ENCODE peak calls at places on chromosomes 6 and 20, in five cellular contexts. One of them, this sample, is unnamed.

GRCh38 chr6:127630800-127631199 is 53.8 kb downstream of the C6orf58 start:
- DNase-seq in adipocyte: no peak
- DNase-seq in skeletal muscle cell: no peak
- DNase-seq in colonic mucosa: no peak
- DNase-seq in AG04449: no peak
- DNase-seq in this sample: no peak

GRCh38 chr6:71489736-71490135 is 201.1 kb downstream of the OGFRL1 start:
- DNase-seq in adipocyte: peak; percentile 91
- DNase-seq in skeletal muscle cell: peak; percentile 66
- DNase-seq in colonic mucosa: no peak
- DNase-seq in AG04449: peak; percentile 76
- DNase-seq in this sample: peak; percentile 72

GRCh38 chr6:13432526-13433218 is 54.7 kb downstream of the GFOD1 start:
- DNase-seq in adipocyte: no peak
- DNase-seq in skeletal muscle cell: no peak
- DNase-seq in colonic mucosa: no peak
- DNase-seq in AG04449: no peak
- DNase-seq in this sample: no peak

GRCh38 chr6:74068945-74069570 is 373.1 kb downstream of the CD109 start:
- DNase-seq in adipocyte: peak; percentile 73
- DNase-seq in skeletal muscle cell: peak; percentile 80
- DNase-seq in colonic mucosa: no peak
- DNase-seq in AG04449: peak; percentile 55
- DNase-seq in this sample: no peak

GRCh38 chr20:56974499-56975250 is 291.8 kb downstream of the BMP7 start:
- DNase-seq in adipocyte: peak; percentile 86
- DNase-seq in skeletal muscle cell: peak; percentile 1
- DNase-seq in colonic mucosa: peak; percentile 41
- DNase-seq in AG04449: peak; percentile 7
- DNase-seq in this sample: peak; percentile 51

GRCh38 chr6:166996406-166996805 is 2.8 kb upstream of the CEP43 start:
- DNase-seq in adipocyte: peak; percentile 9
- DNase-seq in skeletal muscle cell: peak; percentile 43
- DNase-seq in colonic mucosa: no peak
- DNase-seq in AG04449: no peak
- DNase-seq in this sample: no peak

GRCh38 chr6:66126358-66126757 is 419.3 kb upstream of the EYS start:
- DNase-seq in adipocyte: no peak
- DNase-seq in skeletal muscle cell: no peak
- DNase-seq in colonic mucosa: no peak
- DNase-seq in AG04449: no peak
- DNase-seq in this sample: no peak

GRCh38 chr6:126293891-126294524 is 45.9 kb upstream of the CENPW start:
- DNase-seq in adipocyte: no peak
- DNase-seq in skeletal muscle cell: peak; percentile 7
- DNase-seq in colonic mucosa: no peak
- DNase-seq in AG04449: no peak
- DNase-seq in this sample: no peak

GRCh38 chr6:133973109-133973971 is 20.3 kb downstream of the TBPL1 start:
- DNase-seq in adipocyte: peak; percentile 88
- DNase-seq in skeletal muscle cell: no peak
- DNase-seq in colonic mucosa: no peak
- DNase-seq in AG04449: no peak
- DNase-seq in this sample: no peak

GRCh38 chr6:25168637-25169036 is 110.5 kb upstream of the CARMIL1 start:
- DNase-seq in adipocyte: no peak
- DNase-seq in skeletal muscle cell: no peak
- DNase-seq in colonic mucosa: no peak
- DNase-seq in AG04449: no peak
- DNase-seq in this sample: no peak

GRCh38 chr20:33812673-33813462 is 1.7 kb downstream of the CHMP4B start:
- DNase-seq in adipocyte: peak; percentile 55
- DNase-seq in skeletal muscle cell: no peak
- DNase-seq in colonic mucosa: peak; percentile 67
- DNase-seq in AG04449: no peak
- DNase-seq in this sample: no peak
- H3K4me3 ChIP-seq in adipocyte: peak overlapping the region; percentile 94
- H3K4me3 ChIP-seq in skeletal muscle cell: peak overlapping the region; percentile 94
- H3K4me3 ChIP-seq in colonic mucosa: peak overlapping the region; percentile 98
- H3K4me3 ChIP-seq in AG04449: peak overlapping the region; percentile 96
- H3K4me3 ChIP-seq in this sample: peak overlapping the region; percentile 85

GRCh38 chr6:143939364-143939763 is 68.7 kb downstream of the PLAGL1 start:
- DNase-seq in adipocyte: no peak
- DNase-seq in skeletal muscle cell: no peak
- DNase-seq in colonic mucosa: no peak
- DNase-seq in AG04449: no peak
- DNase-seq in this sample: no peak

GRCh38 chr6:143934867-143935266 is 70.6 kb downstream of the ZC2HC1B start:
- DNase-seq in adipocyte: no peak
- DNase-seq in skeletal muscle cell: no peak
- DNase-seq in colonic mucosa: no peak
- DNase-seq in AG04449: no peak
- DNase-seq in this sample: no peak

GRCh38 chr6:143940011-143940597 is 68.0 kb downstream of the PLAGL1 start:
- DNase-seq in adipocyte: peak; percentile 33
- DNase-seq in skeletal muscle cell: no peak
- DNase-seq in colonic mucosa: peak; percentile 63
- DNase-seq in AG04449: no peak
- DNase-seq in this sample: peak; percentile 36

GRCh38 chr6:143936347-143936746 is 71.7 kb downstream of the PLAGL1 start:
- DNase-seq in adipocyte: no peak
- DNase-seq in skeletal muscle cell: no peak
- DNase-seq in colonic mucosa: no peak
- DNase-seq in AG04449: no peak
- DNase-seq in this sample: no peak

DNA sequence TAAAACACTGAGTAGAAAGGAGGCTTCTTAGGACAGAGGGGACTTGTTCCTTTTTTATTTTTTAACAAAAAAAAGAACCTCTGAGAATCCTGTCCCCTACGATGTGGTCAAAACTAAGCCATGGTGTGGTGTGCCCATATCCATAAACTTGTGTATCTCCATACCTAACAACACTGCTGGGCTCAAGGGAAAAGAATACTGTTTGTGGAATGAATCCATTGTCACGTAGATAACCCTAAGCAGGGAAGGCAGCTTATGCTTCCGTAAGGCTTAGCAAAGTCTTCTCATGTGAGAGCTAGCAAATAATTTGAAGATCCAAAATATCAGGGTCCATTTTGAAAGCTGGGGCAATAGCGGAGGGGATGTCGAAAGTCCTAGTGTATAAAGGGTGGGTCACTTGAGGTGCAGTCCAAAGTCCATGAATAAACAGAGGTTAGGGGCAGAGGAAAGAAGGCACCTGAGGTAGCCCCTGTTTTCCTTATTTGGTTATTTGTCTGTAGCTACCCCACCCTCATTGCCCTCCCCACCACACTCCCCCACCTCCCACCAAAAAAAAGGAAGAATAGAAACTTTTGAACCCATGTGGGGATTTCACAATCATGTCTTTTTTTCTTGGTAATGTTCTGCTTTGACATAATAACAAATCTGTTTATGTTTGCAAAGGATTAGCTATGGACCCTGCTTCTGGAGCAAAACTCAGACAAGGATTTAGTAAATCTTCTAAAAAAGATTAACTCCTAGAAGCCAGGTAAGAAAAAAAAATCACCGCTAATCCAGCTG is 70.9 kb downstream of the PLAGL1 start:
- DNase-seq in adipocyte: peak; percentile 39
- DNase-seq in skeletal muscle cell: no peak
- DNase-seq in colonic mucosa: no peak
- DNase-seq in AG04449: no peak
- DNase-seq in this sample: no peak
- H3K4me3 ChIP-seq in adipocyte: no peak overlapping the region
- H3K4me3 ChIP-seq in skeletal muscle cell: no peak overlapping the region
- H3K4me3 ChIP-seq in colonic mucosa: no peak overlapping the region
- H3K4me3 ChIP-seq in AG04449: no peak overlapping the region
- H3K4me3 ChIP-seq in this sample: no peak overlapping the region

GRCh38 chr6:17945575-17945974 is 41.9 kb downstream of the KIF13A start:
- DNase-seq in adipocyte: no peak
- DNase-seq in skeletal muscle cell: no peak
- DNase-seq in colonic mucosa: no peak
- DNase-seq in AG04449: no peak
- DNase-seq in this sample: no peak
- H3K4me3 ChIP-seq in adipocyte: peak overlapping the region; percentile 47
- H3K4me3 ChIP-seq in skeletal muscle cell: no peak overlapping the region
- H3K4me3 ChIP-seq in colonic mucosa: no peak overlapping the region
- H3K4me3 ChIP-seq in AG04449: no peak overlapping the region
- H3K4me3 ChIP-seq in this sample: no peak overlapping the region

DNA sequence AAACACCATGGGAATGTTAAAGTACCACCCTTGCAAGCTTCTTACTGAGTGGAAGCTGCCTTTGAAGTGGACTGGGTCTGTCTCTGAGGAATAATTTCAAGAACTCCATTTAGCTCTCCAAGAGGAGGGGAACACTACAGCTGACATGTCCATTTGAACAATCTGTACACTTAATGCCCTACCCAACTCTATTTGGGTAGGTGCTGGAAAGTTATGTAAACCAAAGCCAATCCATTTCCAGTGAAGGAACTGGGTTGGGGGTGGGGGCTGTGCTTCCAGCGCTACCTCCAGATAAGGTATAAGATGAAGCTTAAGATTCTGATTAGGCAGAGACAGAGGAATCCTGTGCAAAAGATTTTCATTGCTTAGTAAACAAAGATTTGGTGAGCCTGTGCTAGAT is 122.0 kb downstream of the TCP11 start:
- DNase-seq in adipocyte: no peak
- DNase-seq in skeletal muscle cell: no peak
- DNase-seq in colonic mucosa: no peak
- DNase-seq in AG04449: no peak
- DNase-seq in this sample: no peak
- H3K4me3 ChIP-seq in adipocyte: no peak overlapping the region
- H3K4me3 ChIP-seq in skeletal muscle cell: peak overlapping the region; percentile 40
- H3K4me3 ChIP-seq in colonic mucosa: no peak overlapping the region
- H3K4me3 ChIP-seq in AG04449: no peak overlapping the region
- H3K4me3 ChIP-seq in this sample: no peak overlapping the region

GRCh38 chr6:27234576-27234975 is 12.9 kb upstream of the PRSS16 start:
- DNase-seq in adipocyte: no peak
- DNase-seq in skeletal muscle cell: no peak
- DNase-seq in colonic mucosa: no peak
- DNase-seq in AG04449: no peak
- DNase-seq in this sample: no peak

GRCh38 chr6:27241443-27241842 is 6.1 kb upstream of the PRSS16 start:
- DNase-seq in adipocyte: no peak
- DNase-seq in skeletal muscle cell: no peak
- DNase-seq in colonic mucosa: no peak
- DNase-seq in AG04449: no peak
- DNase-seq in this sample: no peak

GRCh38 chr6:27239258-27239657 is 8.2 kb upstream of the PRSS16 start:
- DNase-seq in adipocyte: no peak
- DNase-seq in skeletal muscle cell: no peak
- DNase-seq in colonic mucosa: no peak
- DNase-seq in AG04449: no peak
- DNase-seq in this sample: no peak

GRCh38 chr6:27238010-27238983 is 9.2 kb upstream of the PRSS16 start:
- DNase-seq in adipocyte: peak; percentile 57
- DNase-seq in skeletal muscle cell: no peak
- DNase-seq in colonic mucosa: no peak
- DNase-seq in AG04449: no peak
- DNase-seq in this sample: peak; percentile 49

DNA sequence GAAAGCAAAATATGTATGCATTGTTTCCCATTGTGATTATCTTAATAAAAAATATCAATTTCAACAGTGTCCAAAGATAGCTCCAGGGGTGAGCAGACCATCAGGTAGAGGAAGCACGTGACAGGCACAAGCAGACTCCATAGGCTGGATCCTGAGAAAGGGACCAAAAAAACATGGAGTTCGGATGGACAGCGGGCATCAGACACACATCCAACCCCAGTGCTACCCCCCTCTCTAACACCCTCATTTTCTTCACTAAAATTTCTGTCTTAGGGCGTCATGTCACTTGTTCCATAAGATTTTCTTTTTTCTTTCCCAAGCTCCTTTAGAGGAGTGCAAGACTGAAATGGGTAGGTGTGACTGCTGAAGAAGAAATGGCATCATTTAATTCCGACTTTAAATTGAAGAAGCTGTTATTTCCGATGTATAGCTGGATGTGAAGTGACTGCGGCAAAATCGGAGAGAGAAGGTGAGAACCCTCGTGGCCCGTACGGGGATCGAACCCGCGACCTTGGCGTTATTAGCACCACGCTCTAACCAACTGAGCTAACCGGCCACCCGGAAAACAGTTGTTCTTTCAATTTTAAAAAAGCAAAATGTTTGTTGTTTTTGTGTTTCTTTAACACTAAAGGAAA is 10.3 kb upstream of the PRSS16 start:
- DNase-seq in adipocyte: peak; percentile 66
- DNase-seq in skeletal muscle cell: no peak
- DNase-seq in colonic mucosa: peak; percentile 37
- DNase-seq in AG04449: peak; percentile 26
- DNase-seq in this sample: peak; percentile 56
- H3K4me3 ChIP-seq in adipocyte: peak overlapping the region; percentile 79
- H3K4me3 ChIP-seq in skeletal muscle cell: peak overlapping the region; percentile 35
- H3K4me3 ChIP-seq in colonic mucosa: no peak overlapping the region
- H3K4me3 ChIP-seq in AG04449: no peak overlapping the region
- H3K4me3 ChIP-seq in this sample: peak overlapping the region; percentile 46

DNA sequence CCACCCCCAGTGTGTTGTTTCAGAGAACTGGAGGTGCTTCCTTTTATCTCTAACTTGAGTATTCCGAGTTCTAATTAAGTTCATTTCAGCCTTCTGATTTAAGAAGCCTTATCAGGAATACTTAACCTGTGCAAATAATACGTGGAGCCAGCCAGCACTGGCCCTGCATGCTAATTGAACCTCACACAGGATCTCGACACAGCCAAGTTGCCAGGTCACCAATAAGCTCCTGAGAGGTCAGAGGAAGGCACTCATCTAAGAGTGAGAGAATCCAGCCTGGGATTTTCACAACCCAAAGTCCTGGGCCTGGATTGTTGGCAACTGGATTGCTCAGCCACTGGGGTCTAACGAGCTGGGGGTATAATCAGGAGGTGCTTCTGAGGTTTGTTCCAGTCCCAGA is 157.7 kb upstream of the LRFN2 start:
- DNase-seq in adipocyte: no peak
- DNase-seq in skeletal muscle cell: no peak
- DNase-seq in colonic mucosa: no peak
- DNase-seq in AG04449: no peak
- DNase-seq in this sample: no peak
- H3K4me3 ChIP-seq in adipocyte: no peak overlapping the region
- H3K4me3 ChIP-seq in skeletal muscle cell: no peak overlapping the region
- H3K4me3 ChIP-seq in colonic mucosa: no peak overlapping the region
- H3K4me3 ChIP-seq in AG04449: no peak overlapping the region
- H3K4me3 ChIP-seq in this sample: no peak overlapping the region

GRCh38 chr6:568954-569523 is 87.9 kb downstream of the HUS1B start:
- DNase-seq in adipocyte: no peak
- DNase-seq in skeletal muscle cell: no peak
- DNase-seq in colonic mucosa: no peak
- DNase-seq in AG04449: no peak
- DNase-seq in this sample: no peak
- H3K4me3 ChIP-seq in adipocyte: no peak overlapping the region
- H3K4me3 ChIP-seq in skeletal muscle cell: no peak overlapping the region
- H3K4me3 ChIP-seq in colonic mucosa: no peak overlapping the region
- H3K4me3 ChIP-seq in AG04449: no peak overlapping the region
- H3K4me3 ChIP-seq in this sample: no peak overlapping the region